ENCODE peak calls at places on chromosomes 3 and 15, in four cellular contexts. X is coronary artery, Q is foreskin keratinocyte, C is uterus. F is an unnamed sample.

GRCh38 chr3:47347217-47347801 is 33.5 kb upstream of the PTPN23 start:
- DNase-seq in C (no peak), X (no peak), Q (no peak), F (no peak)

GRCh38 chr3:193987186-193987585 is 148.8 kb upstream of the HES1 start:
- DNase-seq in Q (no peak), C (no peak), X (no peak), F (no peak)

GRCh38 chr3:37291275-37291700 is 116.9 kb upstream of the LRRFIP2 start:
- DNase-seq in C (no peak), Q (peak; percentile 86), X (no peak), F (no peak)

GRCh38 chr3:32278714-32279113 is 40.2 kb downstream of the CMTM8 start:
- DNase-seq in C (no peak), X (no peak), Q (peak; percentile 78), F (no peak)

GRCh38 chr15:88902491-88902835 is 7.1 kb upstream of the HAPLN3 start:
- DNase-seq in C (no peak), Q (peak; percentile 50), X (no peak), F (no peak)

GRCh38 chr15:52232327-52232726 is 41.1 kb upstream of the GNB5 start:
- DNase-seq in Q (no peak), X (no peak), C (no peak), F (no peak)

GRCh38 chr15:34812369-34812768 is 17.0 kb upstream of the ACTC1 start:
- DNase-seq in Q (peak; percentile 70), X (no peak), C (no peak), F (no peak)

GRCh38 chr3:30473374-30474051 is 132.9 kb upstream of the TGFBR2 start:
- DNase-seq in C (no peak), X (peak; percentile 79), Q (peak; percentile 75), F (no peak)

GRCh38 chr3:120170223-120170622 is 76.0 kb upstream of the GSK3B start:
- DNase-seq in X (no peak), C (no peak), Q (peak; percentile 97), F (no peak)

GRCh38 chr15:50257924-50258323 is 7.6 kb downstream of the HDC start:
- DNase-seq in X (no peak), C (no peak), Q (peak; percentile 7), F (no peak)

GRCh38 chr3:113354307-113354706 is 87.0 kb downstream of the CFAP44 start:
- DNase-seq in X (no peak), Q (peak; percentile 18), C (no peak), F (no peak)

GRCh38 chr3:50317303-50317702 is 5.2 kb downstream of the HYAL2 start:
- DNase-seq in C (no peak), X (no peak), Q (no peak), F (no peak)

GRCh38 chr3:172347895-172348680 is 100.2 kb downstream of the GHSR start:
- DNase-seq in Q (no peak), X (no peak), C (no peak), F (no peak)

GRCh38 chr3:108131105-108131794 is 40.4 kb upstream of the CD47 start:
- DNase-seq in X (no peak), C (no peak), Q (peak; percentile 98), F (no peak)

GRCh38 chr15:90075420-90076289 is 26.6 kb downstream of the IDH2 start:
- DNase-seq in C (no peak), Q (peak; percentile 97), X (no peak), F (no peak)

GRCh38 chr15:98785796-98786581 is 137.7 kb downstream of the IGF1R start:
- DNase-seq in C (no peak), X (no peak), Q (no peak), F (no peak)

GRCh38 chr3:195150194-195151118 is 120.5 kb downstream of the XXYLT1 start:
- DNase-seq in X (peak; percentile 91), C (peak; percentile 72), Q (no peak), F (no peak)

GRCh38 chr15:75891895-75892294 is 11.8 kb upstream of the FBXO22 start:
- DNase-seq in X (no peak), C (no peak), Q (peak; percentile 71), F (no peak)

GRCh38 chr3:129974451-129975331 is at the start of gene TRH:
- DNase-seq in X (no peak), C (no peak), Q (no peak), F (no peak)

GRCh38 chr3:114333923-114334240 is 40.1 kb downstream of the TIGIT start:
- DNase-seq in C (no peak), Q (no peak), X (no peak), F (no peak)

GRCh38 chr15:55618396-55618795 is 30.3 kb upstream of the PYGO1 start:
- DNase-seq in Q (no peak), C (no peak), X (no peak), F (no peak)

GRCh38 chr15:25237291-25237978 is 201.4 kb downstream of the UBE3A start:
- DNase-seq in Q (no peak), C (no peak), X (no peak), F (no peak)

GRCh38 chr15:68228143-68228970 is 1.2 kb downstream of the CLN6 start:
- DNase-seq in Q (peak; percentile 37), X (peak; percentile 60), C (no peak), F (no peak)

GRCh38 chr3:29092348-29092747 is 188.5 kb upstream of the RBMS3 start:
- DNase-seq in C (no peak), Q (no peak), X (no peak), F (no peak)

GRCh38 chr15:97963779-97964178 is 3.3 kb downstream of the ARRDC4 start:
- DNase-seq in C (no peak), Q (no peak), X (no peak), F (no peak)

GRCh38 chr15:34240537-34240936 is 15.7 kb downstream of the EMC4 start:
- DNase-seq in Q (no peak), C (no peak), X (no peak), F (no peak)

GRCh38 chr3:32384938-32385337 is 6.7 kb upstream of the CMTM7 start:
- DNase-seq in C (no peak), X (no peak), Q (no peak), F (no peak)

GRCh38 chr3:139835830-139836655 is 98.9 kb upstream of the CLSTN2 start:
- DNase-seq in Q (no peak), X (no peak), C (no peak), F (no peak)

GRCh38 chr3:136787226-136787793 is 31.6 kb upstream of the SLC35G2 start:
- DNase-seq in Q (no peak), X (no peak), C (no peak), F (no peak)
- TF ChIP-seq CTCF in Q (no peak), X (no peak), C (no peak), F (no peak)

DNA sequence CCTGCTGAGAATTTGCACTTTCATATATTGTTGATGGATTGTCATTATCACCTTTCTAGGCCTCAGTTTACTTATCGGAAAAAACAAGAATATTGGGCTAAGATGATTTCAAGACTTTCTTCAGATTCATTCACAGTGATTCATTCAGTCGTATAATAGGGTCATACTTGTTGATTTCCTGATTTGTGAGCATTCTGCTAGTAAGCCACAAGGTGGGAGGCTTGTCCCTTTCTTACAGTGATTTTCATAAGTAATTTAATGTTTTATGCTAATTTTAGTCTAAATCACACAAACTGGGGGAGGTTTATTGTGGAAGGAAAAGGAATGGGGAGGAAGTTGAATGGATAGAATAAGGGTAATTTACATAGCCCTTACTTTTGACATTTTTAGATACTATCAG is 126.8 kb upstream of the GOLGA6L4 start:
- DNase-seq in X (no peak), Q (no peak), C (no peak), F (no peak)
- TF ChIP-seq CTCF in X (no peak), Q (peak; percentile 66), C (no peak), F (no peak)

GRCh38 chr3:159159546-159159945 is 357.7 kb downstream of the MFSD1 start:
- DNase-seq in C (no peak), X (no peak), Q (no peak), F (no peak)

GRCh38 chr3:159157275-159157674 is 355.4 kb downstream of the MFSD1 start:
- DNase-seq in Q (no peak), C (no peak), X (no peak), F (no peak)

GRCh38 chr3:159163656-159164055 is 361.8 kb downstream of the MFSD1 start:
- DNase-seq in Q (no peak), C (no peak), X (no peak), F (no peak)

GRCh38 chr3:159158801-159159200 is 356.9 kb downstream of the MFSD1 start:
- DNase-seq in Q (no peak), C (no peak), X (no peak), F (no peak)

GRCh38 chr3:159158213-159158612 is 356.4 kb downstream of the MFSD1 start:
- DNase-seq in X (no peak), C (no peak), Q (peak; percentile 93), F (no peak)
- TF ChIP-seq CTCF in X (no peak), C (no peak), Q (peak; percentile 77), F (no peak)

GRCh38 chr3:82165266-82165665 is 403.8 kb upstream of the GBE1 start:
- DNase-seq in Q (no peak), C (no peak), X (no peak), F (no peak)

DNA sequence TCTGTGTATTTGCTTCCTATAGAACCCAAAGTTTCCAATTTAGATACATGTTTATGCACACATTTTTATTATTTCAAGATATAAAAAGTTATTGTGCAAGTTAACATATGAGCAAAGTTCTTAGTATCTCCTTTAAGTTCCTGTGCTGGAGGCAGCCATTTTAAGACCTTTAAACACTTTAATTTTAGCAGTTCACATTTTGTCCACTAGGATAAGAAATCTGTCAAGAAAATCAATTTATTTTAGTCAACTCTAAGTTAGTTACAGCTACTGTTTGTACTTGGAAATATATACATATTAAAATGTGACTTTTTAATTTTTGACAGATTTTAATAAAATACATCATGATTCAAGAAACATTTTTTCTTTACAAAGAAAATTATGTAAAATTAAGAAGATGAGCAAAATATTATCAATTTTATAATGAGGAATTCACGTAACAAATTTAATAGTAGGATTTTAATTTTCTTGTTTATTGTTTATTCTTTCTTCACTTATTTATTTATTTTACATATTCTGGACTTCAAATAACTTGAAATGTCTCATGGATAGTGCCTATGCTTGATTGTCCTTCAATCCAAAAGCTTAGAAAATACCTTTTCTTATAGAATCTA is 402.6 kb upstream of the GBE1 start:
- DNase-seq in Q (peak; percentile 10), C (no peak), X (no peak), F (no peak)
- TF ChIP-seq CTCF in Q (peak; percentile 51), C (no peak), X (no peak), F (no peak)

GRCh38 chr3:134126153-134126552 is 96.4 kb upstream of the SLCO2A1 start:
- DNase-seq in Q (no peak), X (no peak), C (no peak), F (no peak)
- TF ChIP-seq CTCF in Q (peak; percentile 53), X (no peak), C (no peak), F (no peak)

GRCh38 chr3:1613962-1614361 is 484.7 kb upstream of the CNTN4 start:
- DNase-seq in C (no peak), X (no peak), Q (no peak), F (no peak)

GRCh38 chr3:1616715-1617114 is 482.0 kb upstream of the CNTN4 start:
- DNase-seq in X (no peak), Q (no peak), C (no peak), F (no peak)

GRCh38 chr3:1609416-1609815 is 489.2 kb upstream of the CNTN4 start:
- DNase-seq in X (no peak), Q (no peak), C (no peak), F (no peak)

DNA sequence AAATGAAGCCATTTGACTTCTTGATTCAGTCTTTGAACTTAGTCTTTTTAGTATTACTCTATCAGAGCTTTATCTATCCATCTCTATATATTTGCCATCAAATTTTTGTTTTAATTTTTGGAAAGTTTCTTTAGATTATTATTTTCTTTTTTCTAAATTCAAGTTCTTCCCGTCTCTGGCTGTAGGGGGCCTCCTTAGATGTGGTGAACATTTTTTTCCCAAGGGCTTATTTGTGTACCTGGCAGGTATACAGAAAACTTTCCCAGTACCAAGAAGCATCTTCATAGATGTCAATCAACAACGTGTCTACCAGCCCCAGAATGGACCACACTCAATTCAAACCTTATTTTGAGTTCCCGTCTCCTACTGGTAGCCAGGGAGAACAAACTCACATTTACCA is 486.8 kb upstream of the CNTN4 start:
- DNase-seq in C (no peak), Q (no peak), X (no peak), F (no peak)
- TF ChIP-seq CTCF in C (no peak), Q (peak; percentile 30), X (no peak), F (no peak)

F was measured in omental fat pad.